ENCODE peak calls at places on chromosomes 4 and X, in nine cellular contexts. One of them, this sample, is unnamed.

GRCh38 chr4:27828843-27829242 is 968.2 kb downstream of the STIM2 start:
- DNase-seq in adrenal gland: no peak
- DNase-seq in fibroblast of mammary gland: peak
- DNase-seq in OCI-LY7: no peak
- DNase-seq in neural progenitor cell: no peak
- DNase-seq in heart right ventricle: no peak
- DNase-seq in A549: no peak
- DNase-seq in stomach: no peak
- DNase-seq in kidney: no peak
- DNase-seq in this sample: no peak

GRCh38 chrX:87518504-87518903 is 902 bp downstream of the KLHL4 start:
- DNase-seq in adrenal gland: no peak
- DNase-seq in fibroblast of mammary gland: peak
- DNase-seq in OCI-LY7: no peak
- DNase-seq in neural progenitor cell: no peak
- DNase-seq in heart right ventricle: no peak
- DNase-seq in A549: no peak
- DNase-seq in stomach: no peak
- DNase-seq in kidney: no peak
- DNase-seq in this sample: peak

GRCh38 chr4:21869978-21870745 is 78.4 kb downstream of the KCNIP4 start:
- DNase-seq in adrenal gland: no peak
- DNase-seq in fibroblast of mammary gland: no peak
- DNase-seq in OCI-LY7: no peak
- DNase-seq in neural progenitor cell: no peak
- DNase-seq in heart right ventricle: no peak
- DNase-seq in A549: no peak
- DNase-seq in stomach: no peak
- DNase-seq in kidney: no peak
- DNase-seq in this sample: no peak

GRCh38 chrX:17024896-17025295 is 78.4 kb downstream of the REPS2 start:
- DNase-seq in adrenal gland: peak
- DNase-seq in fibroblast of mammary gland: no peak
- DNase-seq in OCI-LY7: peak
- DNase-seq in neural progenitor cell: no peak
- DNase-seq in heart right ventricle: no peak
- DNase-seq in A549: no peak
- DNase-seq in stomach: no peak
- DNase-seq in kidney: peak
- DNase-seq in this sample: no peak

GRCh38 chr4:107689912-107690587 is 30.0 kb downstream of the PAPSS1 start:
- DNase-seq in adrenal gland: no peak
- DNase-seq in fibroblast of mammary gland: peak
- DNase-seq in OCI-LY7: no peak
- DNase-seq in neural progenitor cell: no peak
- DNase-seq in heart right ventricle: no peak
- DNase-seq in A549: peak
- DNase-seq in stomach: no peak
- DNase-seq in kidney: no peak
- DNase-seq in this sample: peak

GRCh38 chrX:153438522-153438921 is 7.3 kb downstream of the TREX2 start:
- DNase-seq in adrenal gland: no peak
- DNase-seq in fibroblast of mammary gland: peak
- DNase-seq in OCI-LY7: peak
- DNase-seq in neural progenitor cell: peak
- DNase-seq in heart right ventricle: no peak
- DNase-seq in A549: peak
- DNase-seq in stomach: no peak
- DNase-seq in kidney: no peak
- DNase-seq in this sample: peak

GRCh38 chr4:121428721-121429120 is 47.9 kb upstream of the QRFPR start:
- DNase-seq in adrenal gland: no peak
- DNase-seq in fibroblast of mammary gland: peak
- DNase-seq in OCI-LY7: no peak
- DNase-seq in neural progenitor cell: no peak
- DNase-seq in heart right ventricle: no peak
- DNase-seq in A549: no peak
- DNase-seq in stomach: no peak
- DNase-seq in kidney: no peak
- DNase-seq in this sample: peak

GRCh38 chr4:76623217-76624060 is 188.4 kb downstream of the SHROOM3 start:
- DNase-seq in adrenal gland: no peak
- DNase-seq in fibroblast of mammary gland: no peak
- DNase-seq in OCI-LY7: no peak
- DNase-seq in neural progenitor cell: no peak
- DNase-seq in heart right ventricle: no peak
- DNase-seq in A549: no peak
- DNase-seq in stomach: no peak
- DNase-seq in kidney: no peak
- DNase-seq in this sample: no peak

GRCh38 chrX:24799565-24799964 is 105.8 kb downstream of the POLA1 start:
- DNase-seq in adrenal gland: no peak
- DNase-seq in fibroblast of mammary gland: no peak
- DNase-seq in OCI-LY7: no peak
- DNase-seq in neural progenitor cell: no peak
- DNase-seq in heart right ventricle: no peak
- DNase-seq in A549: no peak
- DNase-seq in stomach: no peak
- DNase-seq in kidney: no peak
- DNase-seq in this sample: no peak

GRCh38 chr4:15649914-15650545 is 5.1 kb downstream of the FBXL5 start:
- DNase-seq in adrenal gland: peak
- DNase-seq in fibroblast of mammary gland: peak
- DNase-seq in OCI-LY7: peak
- DNase-seq in neural progenitor cell: peak
- DNase-seq in heart right ventricle: peak
- DNase-seq in A549: peak
- DNase-seq in stomach: no peak
- DNase-seq in kidney: no peak
- DNase-seq in this sample: peak

GRCh38 chr4:23866450-23866849 is 23.4 kb downstream of the PPARGC1A start:
- DNase-seq in adrenal gland: no peak
- DNase-seq in fibroblast of mammary gland: no peak
- DNase-seq in OCI-LY7: no peak
- DNase-seq in neural progenitor cell: no peak
- DNase-seq in heart right ventricle: no peak
- DNase-seq in A549: no peak
- DNase-seq in stomach: no peak
- DNase-seq in kidney: no peak
- DNase-seq in this sample: no peak

GRCh38 chr4:156969136-156969535 is 2.5 kb downstream of the PDGFC start:
- DNase-seq in adrenal gland: no peak
- DNase-seq in fibroblast of mammary gland: no peak
- DNase-seq in OCI-LY7: no peak
- DNase-seq in neural progenitor cell: no peak
- DNase-seq in heart right ventricle: no peak
- DNase-seq in A549: no peak
- DNase-seq in stomach: no peak
- DNase-seq in kidney: no peak
- DNase-seq in this sample: no peak

GRCh38 chr4:102449751-102450352 is 51.3 kb upstream of the NFKB1 start:
- DNase-seq in adrenal gland: peak
- DNase-seq in fibroblast of mammary gland: peak
- DNase-seq in OCI-LY7: peak
- DNase-seq in neural progenitor cell: peak
- DNase-seq in heart right ventricle: peak
- DNase-seq in A549: peak
- DNase-seq in stomach: peak
- DNase-seq in kidney: no peak
- DNase-seq in this sample: peak

GRCh38 chr4:142354794-142355416 is 491.2 kb downstream of the INPP4B start:
- DNase-seq in adrenal gland: no peak
- DNase-seq in fibroblast of mammary gland: no peak
- DNase-seq in OCI-LY7: no peak
- DNase-seq in neural progenitor cell: no peak
- DNase-seq in heart right ventricle: no peak
- DNase-seq in A549: no peak
- DNase-seq in stomach: no peak
- DNase-seq in kidney: no peak
- DNase-seq in this sample: no peak

GRCh38 chr4:73661646-73662119 is 41.4 kb upstream of the RASSF6 start:
- DNase-seq in adrenal gland: no peak
- DNase-seq in fibroblast of mammary gland: peak
- DNase-seq in OCI-LY7: no peak
- DNase-seq in neural progenitor cell: no peak
- DNase-seq in heart right ventricle: no peak
- DNase-seq in A549: peak
- DNase-seq in stomach: no peak
- DNase-seq in kidney: no peak
- DNase-seq in this sample: peak

DNA sequence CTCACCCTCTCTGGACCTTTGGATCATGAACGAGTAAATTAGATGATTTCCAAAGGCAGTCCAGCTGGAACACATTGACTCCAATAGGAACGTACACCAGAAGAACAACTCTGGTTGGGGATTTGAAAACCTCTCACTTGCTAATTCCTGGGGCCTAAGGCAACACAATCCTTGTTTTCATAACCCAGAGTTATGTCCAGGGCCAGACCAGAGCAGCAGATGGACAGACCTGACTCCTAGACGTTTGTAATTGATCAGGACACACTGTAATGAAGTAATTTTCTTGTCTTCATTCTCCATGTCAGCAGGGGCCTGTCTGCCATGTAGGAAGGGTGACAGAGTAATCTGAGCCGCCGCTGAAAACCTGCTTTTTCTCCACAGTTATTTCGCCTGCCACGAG is 283.9 kb downstream of the IDS start:
- DNase-seq in adrenal gland: no peak
- DNase-seq in fibroblast of mammary gland: no peak
- DNase-seq in OCI-LY7: no peak
- DNase-seq in neural progenitor cell: no peak
- DNase-seq in heart right ventricle: no peak
- DNase-seq in A549: no peak
- DNase-seq in stomach: no peak
- DNase-seq in kidney: no peak
- DNase-seq in this sample: no peak
- H3K4me3 ChIP-seq in adrenal gland: no peak
- H3K4me3 ChIP-seq in fibroblast of mammary gland: no peak
- H3K4me3 ChIP-seq in OCI-LY7: no peak
- H3K4me3 ChIP-seq in neural progenitor cell: no peak
- H3K4me3 ChIP-seq in heart right ventricle: no peak
- H3K4me3 ChIP-seq in A549: no peak
- H3K4me3 ChIP-seq in stomach: no peak
- H3K4me3 ChIP-seq in kidney: no peak
- H3K4me3 ChIP-seq in this sample: no peak

GRCh38 chr4:18540349-18540748 is 518.8 kb upstream of the LCORL start:
- DNase-seq in adrenal gland: no peak
- DNase-seq in fibroblast of mammary gland: no peak
- DNase-seq in OCI-LY7: no peak
- DNase-seq in neural progenitor cell: no peak
- DNase-seq in heart right ventricle: no peak
- DNase-seq in A549: no peak
- DNase-seq in stomach: no peak
- DNase-seq in kidney: no peak
- DNase-seq in this sample: no peak

GRCh38 chr4:18535948-18536347 is 514.4 kb upstream of the LCORL start:
- DNase-seq in adrenal gland: no peak
- DNase-seq in fibroblast of mammary gland: no peak
- DNase-seq in OCI-LY7: no peak
- DNase-seq in neural progenitor cell: no peak
- DNase-seq in heart right ventricle: no peak
- DNase-seq in A549: no peak
- DNase-seq in stomach: no peak
- DNase-seq in kidney: no peak
- DNase-seq in this sample: no peak

GRCh38 chr4:18533262-18533775 is 511.8 kb upstream of the LCORL start:
- DNase-seq in adrenal gland: no peak
- DNase-seq in fibroblast of mammary gland: no peak
- DNase-seq in OCI-LY7: no peak
- DNase-seq in neural progenitor cell: no peak
- DNase-seq in heart right ventricle: no peak
- DNase-seq in A549: no peak
- DNase-seq in stomach: no peak
- DNase-seq in kidney: no peak
- DNase-seq in this sample: no peak

GRCh38 chr4:18538121-18538520 is 516.6 kb upstream of the LCORL start:
- DNase-seq in adrenal gland: no peak
- DNase-seq in fibroblast of mammary gland: no peak
- DNase-seq in OCI-LY7: no peak
- DNase-seq in neural progenitor cell: no peak
- DNase-seq in heart right ventricle: no peak
- DNase-seq in A549: no peak
- DNase-seq in stomach: no peak
- DNase-seq in kidney: no peak
- DNase-seq in this sample: no peak

GRCh38 chr4:18536420-18536819 is 514.9 kb upstream of the LCORL start:
- DNase-seq in adrenal gland: no peak
- DNase-seq in fibroblast of mammary gland: no peak
- DNase-seq in OCI-LY7: no peak
- DNase-seq in neural progenitor cell: peak
- DNase-seq in heart right ventricle: no peak
- DNase-seq in A549: no peak
- DNase-seq in stomach: no peak
- DNase-seq in kidney: no peak
- DNase-seq in this sample: no peak
- TF ChIP-seq CTCF in adrenal gland: no peak
- TF ChIP-seq CTCF in fibroblast of mammary gland: no peak
- TF ChIP-seq CTCF in OCI-LY7: peak
- TF ChIP-seq CTCF in neural progenitor cell: peak
- TF ChIP-seq CTCF in heart right ventricle: no peak
- TF ChIP-seq CTCF in A549: no peak
- TF ChIP-seq CTCF in stomach: no peak
- TF ChIP-seq CTCF in kidney: no peak
- TF ChIP-seq CTCF in this sample: no peak

DNA sequence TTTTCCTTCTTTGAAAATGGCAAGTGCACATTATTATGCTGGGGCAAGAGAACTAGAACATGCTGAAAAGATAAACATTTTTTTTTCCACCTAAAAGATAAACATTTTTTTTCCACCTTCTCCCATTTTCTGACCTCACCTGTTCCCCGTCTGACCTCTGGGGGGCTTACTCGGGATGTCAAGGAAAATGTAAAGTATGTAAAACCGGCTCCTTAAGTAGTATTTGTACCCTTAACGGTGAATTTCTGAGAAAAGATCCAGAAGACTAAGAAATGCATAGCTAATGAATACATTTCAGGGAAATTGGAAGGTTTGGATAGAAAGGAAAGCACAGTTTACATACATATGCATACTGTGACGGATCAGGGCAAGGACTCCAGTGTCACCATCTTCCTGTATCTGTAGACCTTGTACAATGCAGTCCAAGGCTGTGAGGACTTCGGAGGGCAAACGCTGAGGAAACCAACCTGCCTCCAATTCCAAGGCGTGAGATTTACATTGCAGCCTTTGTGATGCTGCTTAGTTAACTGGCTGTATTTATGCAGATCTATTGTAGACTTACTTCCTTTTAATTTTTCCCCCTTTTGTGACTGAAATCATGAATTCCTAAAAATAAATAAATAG is 2185.9 kb upstream of the TENM3 start:
- DNase-seq in adrenal gland: peak
- DNase-seq in fibroblast of mammary gland: no peak
- DNase-seq in OCI-LY7: no peak
- DNase-seq in neural progenitor cell: peak
- DNase-seq in heart right ventricle: no peak
- DNase-seq in A549: peak
- DNase-seq in stomach: no peak
- DNase-seq in kidney: no peak
- DNase-seq in this sample: no peak
- H3K4me3 ChIP-seq in adrenal gland: peak
- H3K4me3 ChIP-seq in fibroblast of mammary gland: no peak
- H3K4me3 ChIP-seq in OCI-LY7: no peak
- H3K4me3 ChIP-seq in neural progenitor cell: peak
- H3K4me3 ChIP-seq in heart right ventricle: peak
- H3K4me3 ChIP-seq in A549: peak
- H3K4me3 ChIP-seq in stomach: peak
- H3K4me3 ChIP-seq in kidney: no peak
- H3K4me3 ChIP-seq in this sample: no peak

GRCh38 chr4:7151668-7152227 is 40.6 kb upstream of the SORCS2 start:
- DNase-seq in adrenal gland: no peak
- DNase-seq in fibroblast of mammary gland: no peak
- DNase-seq in OCI-LY7: no peak
- DNase-seq in neural progenitor cell: no peak
- DNase-seq in heart right ventricle: no peak
- DNase-seq in A549: no peak
- DNase-seq in stomach: no peak
- DNase-seq in kidney: no peak
- DNase-seq in this sample: no peak
- TF ChIP-seq CTCF in adrenal gland: no peak
- TF ChIP-seq CTCF in fibroblast of mammary gland: no peak
- TF ChIP-seq CTCF in OCI-LY7: no peak
- TF ChIP-seq CTCF in neural progenitor cell: peak
- TF ChIP-seq CTCF in heart right ventricle: no peak
- TF ChIP-seq CTCF in A549: peak
- TF ChIP-seq CTCF in stomach: no peak
- TF ChIP-seq CTCF in kidney: no peak
- TF ChIP-seq CTCF in this sample: peak